ENCODE peak calls at places on chromosomes 5 and 9, in four cellular contexts. N is neuronal stem cell, E is H1, O is IMR-90. D is an unnamed sample.

GRCh38 chr5:143197260-143197656 is 206.2 kb downstream of the NR3C1 start:
- DNase-seq in N (no peak), E (no peak), O (peak; percentile 28), D (no peak)

GRCh38 chr9:78004478-78005229 is 27.0 kb downstream of the GNAQ start:
- DNase-seq in N (no peak), E (no peak), O (peak; percentile 30), D (peak; percentile 64)

GRCh38 chr5:178793156-178793555 is 62.7 kb upstream of the ZNF354A start:
- DNase-seq in N (no peak), E (peak; percentile 77), O (no peak), D (peak; percentile 73)

GRCh38 chr5:176609724-176610429 is at the start of gene GPRIN1:
- DNase-seq in N (peak; percentile 79), E (peak; percentile 83), O (peak; percentile 36), D (peak; percentile 77)

GRCh38 chr5:112210430-112211005 is 208.6 kb downstream of the EPB41L4A start:
- DNase-seq in N (peak; percentile 21), E (no peak), O (peak; percentile 17), D (peak; percentile 75)

GRCh38 chr9:38117646-38118045 is 48.6 kb upstream of the SHB start:
- DNase-seq in N (no peak), E (no peak), O (no peak), D (no peak)

GRCh38 chr5:40261984-40262383 is 417.7 kb upstream of the PTGER4 start:
- DNase-seq in N (no peak), E (no peak), O (no peak), D (no peak)

GRCh38 chr9:103037508-103038477 is 42.7 kb downstream of the CYLC2 start:
- DNase-seq in N (no peak), E (no peak), O (no peak), D (no peak)

GRCh38 chr9:74824654-74825053 is 63.1 kb downstream of the TRPM6 start:
- DNase-seq in N (no peak), E (no peak), O (no peak), D (peak; percentile 11)

GRCh38 chr5:164355267-164355830 is 849.9 kb downstream of the MAT2B start:
- DNase-seq in N (no peak), E (no peak), O (no peak), D (no peak)

GRCh38 chr9:123350590-123351310 is 5.2 kb upstream of the CRB2 start:
- DNase-seq in N (no peak), E (no peak), O (no peak), D (no peak)

GRCh38 chr5:101561018-101561417 is 657.9 kb upstream of the ST8SIA4 start:
- DNase-seq in N (no peak), E (no peak), O (no peak), D (no peak)

GRCh38 chr5:36006161-36006560 is 15.0 kb upstream of the UGT3A1 start:
- DNase-seq in N (no peak), E (no peak), O (no peak), D (no peak)

GRCh38 chr5:15013654-15014463 is 142.3 kb upstream of the ANKH start:
- DNase-seq in N (peak; percentile 36), E (no peak), O (peak; percentile 80), D (peak; percentile 90)

GRCh38 chr5:74648835-74649286 is 8.3 kb upstream of the ENC1 start:
- DNase-seq in N (peak; percentile 61), E (no peak), O (peak; percentile 65), D (peak; percentile 86)

GRCh38 chr5:76303917-76304316 is 99.2 kb upstream of the IQGAP2 start:
- DNase-seq in N (no peak), E (no peak), O (no peak), D (peak; percentile 87)

GRCh38 chr9:134217431-134218210 is 53.3 kb upstream of the RNU6ATAC start:
- DNase-seq in N (no peak), E (no peak), O (no peak), D (no peak)

GRCh38 chr5:158701406-158702177 is 398.1 kb downstream of the EBF1 start:
- DNase-seq in N (no peak), E (no peak), O (no peak), D (peak; percentile 45)

GRCh38 chr9:132878695-132879064 is at the start of gene SPACA9:
- DNase-seq in N (peak; percentile 46), E (peak; percentile 79), O (peak; percentile 11), D (peak; percentile 63)

GRCh38 chr5:40983781-40984180 is 74.5 kb downstream of the C7 start:
- DNase-seq in N (no peak), E (no peak), O (peak; percentile 19), D (no peak)

GRCh38 chr9:78357165-78357873 is 60.4 kb downstream of the PSAT1 start:
- DNase-seq in N (no peak), E (no peak), O (no peak), D (no peak)

GRCh38 chr9:35570709-35571108 is 34.4 kb upstream of the TESK1 start:
- DNase-seq in N (no peak), E (no peak), O (no peak), D (no peak)

GRCh38 chr5:143636951-143637528 is 174.9 kb upstream of the HMHB1 start:
- DNase-seq in N (no peak), E (no peak), O (peak; percentile 69), D (no peak)

GRCh38 chr5:176535101-176535654 is 2.0 kb downstream of the RNF44 start:
- DNase-seq in N (no peak), E (no peak), O (peak; percentile 24), D (no peak)

GRCh38 chr5:57824047-57824446 is 341.4 kb upstream of the ACTBL2 start:
- DNase-seq in N (no peak), E (no peak), O (peak; percentile 91), D (peak; percentile 62)

GRCh38 chr5:169831331-169831730 is 149.0 kb downstream of the INSYN2B start:
- DNase-seq in N (no peak), E (no peak), O (peak; percentile 27), D (no peak)

GRCh38 chr9:91279296-91280204 is 82.2 kb downstream of the AUH start:
- DNase-seq in N (no peak), E (no peak), O (no peak), D (no peak)

GRCh38 chr5:68239485-68239884 is 23.9 kb downstream of the PIK3R1 start:
- DNase-seq in N (no peak), E (no peak), O (peak; percentile 90), D (no peak)

GRCh38 chr5:131759704-131760103 is 37.1 kb downstream of the FNIP1 start:
- DNase-seq in N (no peak), E (no peak), O (no peak), D (no peak)

GRCh38 chr5:14171621-14172020 is 28.5 kb downstream of the TRIO start:
- DNase-seq in N (no peak), E (no peak), O (peak; percentile 85), D (no peak)

GRCh38 chr9:124684140-124684539 is 87.0 kb downstream of the NR6A1 start:
- DNase-seq in N (no peak), E (no peak), O (no peak), D (no peak)

GRCh38 chr9:107274953-107275422 is 8.1 kb upstream of the RAD23B start:
- DNase-seq in N (no peak), E (no peak), O (peak; percentile 99), D (peak; percentile 88)

GRCh38 chr9:107275530-107275929 is 7.5 kb upstream of the RAD23B start:
- DNase-seq in N (no peak), E (no peak), O (no peak), D (no peak)

GRCh38 chr9:107274096-107274495 is 9.0 kb upstream of the RAD23B start:
- DNase-seq in N (no peak), E (no peak), O (no peak), D (no peak)

GRCh38 chr9:107270580-107270979 is 12.5 kb upstream of the RAD23B start:
- DNase-seq in N (no peak), E (no peak), O (no peak), D (no peak)

DNA sequence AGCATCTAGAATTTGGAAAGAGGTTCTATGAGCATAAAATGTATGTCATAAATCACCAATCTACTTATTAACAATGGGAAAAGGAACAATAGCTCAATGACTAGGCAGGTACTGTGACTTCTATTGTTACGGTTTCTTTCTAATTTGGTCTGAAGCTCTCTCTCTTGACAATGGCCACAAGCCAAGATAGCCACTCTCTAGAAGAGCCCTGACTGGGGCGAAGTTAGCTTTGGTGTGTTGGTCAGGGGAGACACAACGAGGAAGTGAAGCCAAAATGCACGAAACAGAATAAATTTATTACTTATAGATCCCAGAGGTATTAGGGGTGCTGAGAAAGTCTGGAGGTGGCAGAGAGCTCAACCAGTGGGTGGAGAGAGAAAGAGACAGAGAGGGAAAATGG is 9.4 kb upstream of the RAD23B start:
- DNase-seq in N (no peak), E (no peak), O (no peak), D (peak; percentile 1)
- H4K8ac ChIP-seq in N (no peak overlapping the region), E (no peak overlapping the region), O (peak overlapping the region; percentile 69), D (peak overlapping the region; percentile 32)

GRCh38 chr5:157109744-157110143 is 900 bp upstream of the HAVCR2 start:
- DNase-seq in N (no peak), E (no peak), O (no peak), D (no peak)

GRCh38 chr5:157107508-157107907 is 1.3 kb downstream of the HAVCR2 start:
- DNase-seq in N (no peak), E (no peak), O (no peak), D (peak; percentile 44)

GRCh38 chr5:157106668-157107461 is 2.0 kb downstream of the HAVCR2 start:
- DNase-seq in N (no peak), E (no peak), O (peak; percentile 3), D (peak; percentile 42)

GRCh38 chr5:157113007-157113406 is 4.2 kb upstream of the HAVCR2 start:
- DNase-seq in N (no peak), E (no peak), O (peak; percentile 13), D (peak; percentile 2)

GRCh38 chr5:157108961-157109360 is at the start of gene HAVCR2:
- DNase-seq in N (no peak), E (no peak), O (no peak), D (peak; percentile 12)
- H3K4me3 ChIP-seq in N (no peak within 1 kb of the TSS), E (no peak within 1 kb of the TSS), O (no peak within 1 kb of the TSS), D (no peak within 1 kb of the TSS)

GRCh38 chr9:120875954-120876841 is 790 bp downstream of the PHF19 start:
- DNase-seq in N (peak; percentile 63), E (peak; percentile 85), O (peak; percentile 85), D (peak; percentile 48)

GRCh38 chr9:120876842-120877240 is at the start of gene PHF19:
- DNase-seq in N (no peak), E (no peak), O (no peak), D (no peak)

GRCh38 chr9:120874226-120874839 is 2.7 kb downstream of the PHF19 start:
- DNase-seq in N (no peak), E (no peak), O (no peak), D (no peak)

GRCh38 chr9:120874861-120875565 is 2.0 kb downstream of the PHF19 start:
- DNase-seq in N (no peak), E (no peak), O (no peak), D (no peak)

GRCh38 chr9:120875643-120875953 is 1.4 kb downstream of the PHF19 start:
- DNase-seq in N (no peak), E (no peak), O (no peak), D (no peak)
- H4K8ac ChIP-seq in N (no peak overlapping the region), E (peak overlapping the region; percentile 42), O (peak overlapping the region; percentile 96), D (no peak overlapping the region)

DNA sequence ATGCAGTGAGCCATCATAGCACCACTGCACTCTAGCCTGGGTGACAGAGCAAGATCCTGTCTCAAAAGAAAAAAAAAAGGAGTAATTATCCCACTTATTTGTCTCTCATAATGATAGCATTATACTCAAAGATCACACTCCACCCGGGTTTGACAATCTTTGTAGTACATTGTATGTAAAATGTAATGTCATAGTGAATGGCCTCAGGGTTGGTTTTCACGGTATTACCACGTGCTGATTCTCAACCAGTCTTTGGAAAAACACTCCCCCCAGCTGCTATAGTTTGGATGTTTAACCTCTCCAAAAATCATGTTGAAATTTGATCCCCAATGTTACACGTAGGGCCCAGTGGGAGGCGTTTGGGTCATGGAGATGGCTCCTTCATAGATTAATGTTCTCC is 402.4 kb upstream of the GRAMD2B start:
- DNase-seq in N (no peak), E (no peak), O (no peak), D (no peak)
- H3K4me3 ChIP-seq in N (no peak overlapping the region), E (no peak overlapping the region), O (no peak overlapping the region), D (no peak overlapping the region)

GRCh38 chr5:148960070-148960769 is 102.6 kb downstream of the SH3TC2 start:
- DNase-seq in N (no peak), E (no peak), O (no peak), D (no peak)
- H4K8ac ChIP-seq in N (no peak overlapping the region), E (no peak overlapping the region), O (no peak overlapping the region), D (no peak overlapping the region)

D was measured in trophoblast cell.